ENCODE peak calls at places on chromosomes 5 and 9, in six cellular contexts. S, E, G, L, Y and W are unnamed samples.

GRCh38 chr5:102762828-102763227 is 7.7 kb downstream of the PAM start:
- DNase-seq in E (peak), L (no peak), S (no peak), Y (no peak), G (no peak), W (no peak)

GRCh38 chr9:83283528-83283927 is 220.6 kb upstream of the RASEF start:
- DNase-seq in Y (no peak), E (no peak), L (no peak), S (no peak), G (no peak), W (no peak)

GRCh38 chr9:134495881-134496412 is 145.7 kb upstream of the COL5A1 start:
- DNase-seq in S (no peak), E (no peak), Y (no peak), L (no peak), G (no peak), W (no peak)

GRCh38 chr9:120214331-120214730 is 365.6 kb downstream of the CDK5RAP2 start:
- DNase-seq in E (no peak), S (no peak), Y (no peak), L (no peak), G (no peak), W (no peak)

GRCh38 chr5:100406640-100407039 is 128.5 kb upstream of the FAM174A start:
- DNase-seq in L (no peak), S (no peak), Y (no peak), E (no peak), G (no peak), W (no peak)

GRCh38 chr5:176405656-176406435 is 10.5 kb downstream of the CLTB start:
- DNase-seq in L (peak), Y (no peak), E (no peak), G (peak), S (no peak), W (peak)

GRCh38 chr5:42074353-42074752 is 149.3 kb downstream of the FBXO4 start:
- DNase-seq in G (no peak), E (no peak), Y (no peak), S (no peak), L (no peak), W (no peak)

GRCh38 chr9:111236337-111236736 is 93.7 kb downstream of the OR2K2 start:
- DNase-seq in Y (no peak), E (no peak), S (no peak), G (no peak), L (no peak), W (no peak)

GRCh38 chr9:36665921-36666429 is 93.3 kb downstream of the MELK start:
- DNase-seq in E (no peak), S (no peak), G (no peak), Y (no peak), L (no peak), W (no peak)

DNA sequence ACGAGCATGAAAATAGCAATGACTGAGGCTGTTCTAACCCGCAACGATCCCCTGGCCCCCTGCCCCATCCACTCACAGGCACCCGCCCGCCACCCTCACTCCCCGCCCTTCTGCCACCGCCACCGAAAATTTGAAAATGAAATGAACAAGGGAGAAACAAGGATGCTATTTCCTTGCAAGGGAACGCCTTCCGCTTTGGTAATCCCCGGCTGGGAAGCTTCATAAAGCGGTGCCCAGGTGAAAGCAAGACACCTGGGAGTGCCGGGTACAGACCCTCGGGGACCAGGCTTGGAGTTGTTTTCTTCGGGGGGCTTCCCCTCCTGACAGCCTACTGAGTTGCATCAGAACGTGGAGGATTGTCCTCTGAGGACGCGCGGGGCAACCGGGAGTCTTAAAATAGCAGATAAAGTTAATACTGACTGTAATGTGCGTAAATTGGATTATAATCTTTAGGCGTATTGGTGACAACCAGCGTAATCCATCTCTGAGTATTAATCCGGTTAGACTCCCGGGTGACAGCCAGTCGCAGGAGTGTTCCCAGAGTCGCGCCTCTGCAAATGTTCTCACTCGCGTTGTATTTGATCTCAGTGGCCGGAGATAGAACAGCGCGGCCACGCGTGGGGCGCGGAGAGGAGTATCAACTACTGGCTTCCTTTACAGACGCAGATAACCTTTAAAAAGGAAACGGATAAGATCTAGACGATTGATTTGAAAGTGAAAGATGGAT is 885 bp upstream of the MLLT3 start:
- DNase-seq in E (peak), L (peak), S (peak), Y (peak), G (peak), W (peak)
- H3K27ac ChIP-seq in E (no peak), L (no peak), S (peak), Y (peak), G (no peak), W (peak)

DNA sequence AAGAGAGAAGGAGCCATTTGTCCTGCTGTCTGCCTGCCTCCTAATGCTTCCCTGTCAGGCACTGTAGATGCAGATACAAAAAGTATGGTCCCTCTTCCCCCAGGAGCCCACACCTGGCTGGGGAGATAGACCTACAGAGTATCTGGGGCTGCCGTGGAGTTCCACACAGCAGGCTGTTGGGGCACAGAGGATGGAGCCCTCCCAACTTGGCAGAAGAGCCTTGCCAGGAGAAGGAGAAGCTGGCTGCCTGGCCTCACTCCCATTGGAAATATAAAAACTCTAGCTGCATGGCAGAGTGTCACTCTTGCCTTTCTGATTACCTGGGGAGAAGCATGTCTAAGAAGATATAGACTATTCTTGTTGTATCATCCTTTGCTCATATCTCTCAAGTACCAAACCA is 160.4 kb downstream of the FSTL4 start:
- DNase-seq in Y (no peak), S (no peak), E (no peak), L (no peak), G (no peak), W (no peak)
- H3K27ac ChIP-seq in Y (no peak), S (no peak), E (no peak), L (no peak), G (no peak), W (no peak)

GRCh38 chr5:169003721-169004481 is 297.0 kb downstream of the SLIT3 start:
- DNase-seq in G (no peak), Y (no peak), S (no peak), E (no peak), L (peak), W (no peak)
- H3K27ac ChIP-seq in G (no peak), Y (no peak), S (no peak), E (no peak), L (no peak), W (no peak)

GRCh38 chr9:136508729-136509500 is 26.1 kb upstream of the SEC16A start:
- DNase-seq in Y (no peak), S (no peak), G (no peak), E (no peak), L (no peak), W (no peak)
- H3K27ac ChIP-seq in Y (no peak), S (no peak), G (no peak), E (no peak), L (no peak), W (no peak)

GRCh38 chr9:5815421-5815820 is 17.5 kb downstream of the ERMP1 start:
- DNase-seq in E (no peak), L (no peak), G (no peak), S (no peak), Y (no peak), W (no peak)

GRCh38 chr9:5818424-5819142 is 14.3 kb downstream of the ERMP1 start:
- DNase-seq in E (no peak), Y (no peak), G (no peak), L (no peak), S (no peak), W (no peak)

GRCh38 chr9:5817776-5818336 is 15.1 kb downstream of the ERMP1 start:
- DNase-seq in S (no peak), L (no peak), G (no peak), E (peak), Y (no peak), W (no peak)

DNA sequence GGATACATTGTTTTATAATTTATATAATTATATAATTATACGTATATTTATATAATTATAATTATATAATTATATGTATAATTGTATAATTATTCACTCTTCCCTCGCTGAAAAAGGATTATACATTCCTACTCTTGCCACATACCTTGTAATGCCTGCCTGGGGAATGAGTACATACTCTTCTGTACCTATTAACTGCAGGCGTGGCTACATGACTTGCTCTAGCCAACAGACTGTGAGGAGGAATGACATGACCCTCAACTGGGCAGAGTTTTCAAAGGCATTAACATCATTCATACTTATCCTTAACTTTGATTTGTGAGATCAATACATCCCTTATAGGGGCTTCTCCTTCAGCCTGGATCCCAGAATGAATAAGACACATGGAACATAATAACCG is 19.1 kb downstream of the ERMP1 start:
- DNase-seq in G (no peak), L (no peak), E (peak), Y (no peak), S (no peak), W (no peak)
- H3K27ac ChIP-seq in G (no peak), L (no peak), E (no peak), Y (peak), S (no peak), W (no peak)

GRCh38 chr9:4686112-4686511 is 6.7 kb downstream of the CDC37L1 start:
- DNase-seq in S (no peak), L (no peak), E (no peak), G (no peak), Y (no peak), W (no peak)
- H3K27ac ChIP-seq in S (no peak), L (no peak), E (no peak), G (no peak), Y (no peak), W (no peak)

GRCh38 chr5:107377277-107377609 is 293.5 kb downstream of the EFNA5 start:
- DNase-seq in L (no peak), E (no peak), G (no peak), S (no peak), Y (no peak), W (no peak)
- H3K27ac ChIP-seq in L (peak), E (no peak), G (no peak), S (no peak), Y (peak), W (no peak)

GRCh38 chr5:146025108-146025507 is 80.3 kb downstream of the PLAC8L1 start:
- DNase-seq in E (no peak), S (no peak), L (no peak), Y (no peak), G (no peak), W (peak)
- H3K27ac ChIP-seq in E (no peak), S (no peak), L (no peak), Y (no peak), G (no peak), W (peak)